ENCODE peak calls at places on chromosomes 7 and 10, in four cellular contexts. J is body of pancreas, N is sigmoid colon, X is A549. W is an unnamed sample.

GRCh38 chr10:66827353-66827752 is 98.5 kb upstream of the LRRTM3 start:
- DNase-seq in N (no peak), X (no peak), J (no peak), W (no peak)

GRCh38 chr7:8413600-8413999 is 19.8 kb upstream of the NXPH1 start:
- DNase-seq in J (no peak), N (no peak), X (no peak), W (no peak)

GRCh38 chr7:32161708-32162107 is 91.5 kb upstream of the PDE1C start:
- DNase-seq in X (peak; percentile 11), J (no peak), N (no peak), W (no peak)

GRCh38 chr10:22552888-22553378 is 161.4 kb downstream of the PIP4K2A start:
- DNase-seq in X (no peak), J (no peak), N (no peak), W (peak; percentile 11)

GRCh38 chr10:102635377-102635776 is 8.9 kb upstream of the TRIM8 start:
- DNase-seq in J (no peak), N (no peak), X (no peak), W (no peak)

GRCh38 chr10:35565602-35566061 is 39.5 kb upstream of the GJD4 start:
- DNase-seq in X (no peak), J (no peak), N (no peak), W (no peak)

GRCh38 chr7:100675581-100676350 is 2.2 kb downstream of the GNB2 start:
- DNase-seq in X (peak; percentile 35), N (peak; percentile 94), J (peak; percentile 84), W (peak; percentile 80)

GRCh38 chr7:121544726-121545125 is 148.6 kb upstream of the FAM3C start:
- DNase-seq in J (no peak), X (peak; percentile 62), N (no peak), W (peak; percentile 18)

GRCh38 chr7:28768577-28769147 is 189.5 kb downstream of the TRIL start:
- DNase-seq in N (no peak), J (no peak), X (no peak), W (no peak)

GRCh38 chr7:141752634-141753033 is 11.3 kb upstream of the TAS2R3 start:
- DNase-seq in N (no peak), J (no peak), X (peak; percentile 32), W (no peak)

GRCh38 chr10:73785221-73785720 is at the start of gene ZSWIM8:
- DNase-seq in N (peak; percentile 95), J (peak; percentile 93), X (peak; percentile 95), W (peak; percentile 93)

GRCh38 chr10:116740971-116741370 is 1.4 kb downstream of the HSPA12A start:
- DNase-seq in N (peak; percentile 64), X (no peak), J (no peak), W (no peak)

GRCh38 chr7:22124906-22125305 is 179.2 kb upstream of the CDCA7L start:
- DNase-seq in X (no peak), N (no peak), J (no peak), W (no peak)
- TF ChIP-seq POLR2A in X (no peak), N (no peak), J (no peak), W (no peak)

GRCh38 chr7:47478926-47479791 is 102.8 kb downstream of the TNS3 start:
- DNase-seq in N (no peak), J (no peak), X (no peak), W (no peak)

GRCh38 chr7:47478017-47478344 is 103.9 kb downstream of the TNS3 start:
- DNase-seq in X (no peak), J (peak; percentile 60), N (no peak), W (no peak)

GRCh38 chr7:47480576-47481538 is 101.1 kb downstream of the TNS3 start:
- DNase-seq in J (no peak), N (no peak), X (no peak), W (peak; percentile 42)

GRCh38 chr7:47481656-47482012 is 100.3 kb downstream of the TNS3 start:
- DNase-seq in J (no peak), X (no peak), N (no peak), W (no peak)

DNA sequence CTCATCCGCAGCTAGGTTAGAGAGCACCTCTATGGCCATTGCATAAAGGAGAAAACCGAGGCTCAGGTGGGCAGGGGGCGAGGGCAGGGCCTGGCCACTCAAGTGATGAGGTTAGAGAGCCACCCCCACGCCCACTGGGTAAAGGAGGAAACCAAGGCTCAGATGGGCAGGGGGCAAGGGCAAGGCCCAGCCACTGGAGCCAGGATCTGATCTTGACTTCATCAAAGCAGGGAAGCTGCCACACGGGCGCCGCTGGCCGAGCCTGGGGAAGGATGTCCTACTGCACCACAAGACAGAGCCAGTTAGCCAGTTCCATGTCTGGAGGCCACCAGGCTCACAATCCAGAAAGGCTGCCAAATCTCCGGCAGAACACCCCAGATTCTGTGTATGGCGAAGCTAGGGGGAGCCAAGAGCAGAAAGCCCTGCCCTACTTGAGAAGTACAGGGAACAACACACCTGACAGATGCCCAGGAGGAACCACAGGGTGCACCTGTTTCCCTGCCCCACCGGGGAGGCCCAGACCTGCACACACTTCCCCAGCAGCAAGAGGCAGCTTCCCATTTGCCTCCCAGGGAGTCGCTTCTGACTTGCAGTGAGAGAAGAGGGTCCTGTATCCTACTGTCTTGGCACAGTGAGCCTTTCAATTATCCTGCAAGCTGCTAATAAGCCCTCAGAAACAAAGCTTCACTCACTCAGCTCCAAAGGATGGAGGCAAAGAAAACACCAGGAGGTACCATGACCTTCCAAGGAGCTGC is 101.9 kb downstream of the TNS3 start:
- DNase-seq in J (no peak), X (no peak), N (no peak), W (no peak)
- H3K4me1 ChIP-seq in J (peaks cover 98% of the 10 kb centered on the region), X (peaks cover 100% of the 10 kb centered on the region), N (peaks cover 66% of the 10 kb centered on the region), W (peaks cover 3% of the 10 kb centered on the region)

GRCh38 chr10:94366382-94366781 is 3.6 kb upstream of the NOC3L start:
- DNase-seq in N (no peak), X (no peak), J (no peak), W (no peak)

GRCh38 chr10:94364480-94364879 is 1.7 kb upstream of the NOC3L start:
- DNase-seq in N (no peak), J (no peak), X (no peak), W (no peak)

GRCh38 chr10:94363251-94363565 is 469 bp upstream of the NOC3L start:
- DNase-seq in J (no peak), N (no peak), X (no peak), W (no peak)

GRCh38 chr10:94361161-94361794 is 1.5 kb downstream of the NOC3L start:
- DNase-seq in X (peak; percentile 21), N (no peak), J (peak; percentile 52), W (peak; percentile 56)

DNA sequence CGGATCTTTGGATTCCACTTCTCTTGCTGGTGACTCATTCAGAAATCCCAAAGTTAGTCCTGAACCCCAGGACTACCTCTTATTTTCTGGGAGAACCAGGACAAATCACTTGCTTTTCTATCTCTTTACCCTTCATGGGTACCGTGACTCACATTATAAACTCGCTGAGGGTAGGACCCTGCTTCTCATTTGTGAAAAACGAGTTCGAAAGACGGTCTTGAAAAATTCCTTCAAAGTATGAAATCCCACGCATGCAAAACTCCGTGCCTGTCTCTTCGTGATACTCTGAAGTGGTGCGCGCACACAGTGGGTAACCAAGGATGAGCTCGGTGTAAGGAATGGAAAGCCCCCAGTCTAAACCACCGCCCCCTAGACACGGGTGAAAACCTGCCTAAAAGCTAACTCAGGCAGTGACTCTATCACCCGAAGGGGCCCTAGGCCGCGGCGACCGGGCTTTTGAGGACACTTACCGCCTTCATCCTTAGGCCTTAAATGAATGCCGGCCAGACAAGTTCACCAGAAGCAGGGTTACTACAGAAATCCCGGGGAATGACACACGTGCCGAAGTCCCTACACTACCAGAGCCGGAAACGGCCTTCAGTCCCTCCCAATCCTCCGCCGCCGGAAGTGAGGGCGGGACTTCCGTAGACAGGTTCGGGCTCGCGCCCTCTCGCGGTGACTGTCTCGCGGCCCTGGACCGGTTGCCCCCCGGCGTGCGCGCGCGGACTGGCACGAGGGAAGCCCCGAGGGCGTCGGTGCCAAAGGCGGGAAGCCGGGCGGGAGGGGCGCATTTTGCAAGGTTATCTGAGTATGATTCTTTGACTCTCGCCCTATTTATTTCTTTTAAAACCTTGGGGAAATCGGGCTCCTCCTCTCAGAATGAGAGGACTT is at the start of gene NOC3L:
- DNase-seq in X (peak; percentile 96), N (peak; percentile 97), J (peak; percentile 95), W (peak; percentile 93)
- TF ChIP-seq CTCF in X (peak; percentile 63), N (peak; percentile 68), J (peak; percentile 85), W (peak; percentile 96)

GRCh38 chr10:44975487-44976331 is 2.9 kb downstream of the DEPP1 start:
- DNase-seq in N (peak; percentile 90), X (peak; percentile 21), J (peak; percentile 90), W (no peak)

GRCh38 chr10:44978213-44978569 is 418 bp downstream of the DEPP1 start:
- DNase-seq in J (no peak), X (no peak), N (peak; percentile 60), W (no peak)

GRCh38 chr10:44974628-44975431 is 3.8 kb downstream of the DEPP1 start:
- DNase-seq in J (peak; percentile 85), N (peak; percentile 89), X (peak; percentile 55), W (peak; percentile 59)

GRCh38 chr10:44977287-44978212 is 1.1 kb downstream of the DEPP1 start:
- DNase-seq in X (no peak), N (peak; percentile 69), J (no peak), W (no peak)

GRCh38 chr10:44976352-44977198 is 2.0 kb downstream of the DEPP1 start:
- DNase-seq in J (no peak), X (no peak), N (peak; percentile 71), W (no peak)
- TF ChIP-seq POLR2A in J (peak; percentile 44), X (no peak), N (no peak), W (no peak)

DNA sequence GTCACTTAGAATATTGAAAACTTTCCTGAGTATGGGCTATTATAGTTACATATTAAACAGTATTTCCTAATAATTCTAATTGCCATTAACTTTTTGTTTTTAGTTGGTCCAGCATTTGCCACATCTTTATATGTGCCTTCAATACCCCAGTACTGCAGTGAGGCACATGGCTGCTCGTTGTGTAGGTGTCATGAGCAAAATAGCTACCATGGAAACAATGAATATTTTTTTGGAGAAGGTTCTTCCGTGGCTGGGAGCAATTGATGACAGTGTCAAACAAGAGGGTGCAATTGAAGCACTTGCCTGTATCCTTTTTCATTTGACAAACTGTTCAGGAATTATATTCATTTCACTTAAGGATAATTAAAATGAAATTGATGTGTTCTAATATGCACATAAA is 72.7 kb downstream of the BTAF1 start:
- DNase-seq in N (no peak), X (no peak), J (no peak), W (no peak)
- H3K4me1 ChIP-seq in N (no peaks in the 10 kb centered on the region), X (no peaks in the 10 kb centered on the region), J (no peaks in the 10 kb centered on the region), W (no peaks in the 10 kb centered on the region)

GRCh38 chr7:126791306-126791705 is 461.4 kb downstream of the GRM8 start:
- DNase-seq in N (no peak), J (no peak), X (no peak), W (no peak)

GRCh38 chr7:126792501-126792900 is 460.2 kb downstream of the GRM8 start:
- DNase-seq in J (no peak), N (no peak), X (no peak), W (no peak)

DNA sequence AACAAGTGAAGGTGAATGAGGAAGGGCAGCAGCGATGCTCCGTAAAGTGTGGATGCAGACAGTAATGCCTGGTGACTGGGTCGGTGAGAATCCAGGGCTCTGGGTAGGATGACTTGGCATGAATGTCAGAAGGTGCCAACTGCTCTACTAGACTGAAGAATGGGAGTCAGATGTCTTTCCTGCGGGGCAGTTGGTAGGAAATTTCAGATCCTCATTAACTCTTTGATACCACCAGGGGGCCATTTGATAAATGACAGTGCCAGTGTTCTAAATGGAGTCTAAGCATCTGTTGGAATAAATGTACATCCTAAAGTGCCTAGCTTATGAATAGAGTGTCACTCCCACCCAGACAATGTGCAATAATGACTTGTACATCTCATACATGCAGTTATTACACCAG is 462.0 kb downstream of the GRM8 start:
- DNase-seq in J (no peak), N (no peak), X (no peak), W (no peak)
- TF ChIP-seq CTCF in J (no peak), N (no peak), X (no peak), W (no peak)

W was measured in prostate gland.